ENCODE peak calls at places on chromosome 16, in ten cellular contexts. T, Q, Z, B, C, J, K, O, A and P are unnamed samples.

GRCh38 chr16:49643429-49644142 is 212.3 kb downstream of the ZNF423 start:
- DNase-seq in O (no peak), K (no peak), A (no peak), B (no peak), C (peak), J (no peak), Q (peak), T (no peak), Z (no peak), P (no peak)

GRCh38 chr16:86809458-86809955 is 231.2 kb downstream of the FOXL1 start:
- DNase-seq in Q (peak), A (peak), Z (no peak), O (no peak), T (no peak), B (no peak), C (peak), K (no peak), J (peak), P (no peak)

GRCh38 chr16:87092958-87093357 is 224.2 kb downstream of the C16orf95 start:
- DNase-seq in K (no peak), J (no peak), Z (no peak), Q (no peak), O (no peak), A (no peak), T (no peak), C (no peak), B (no peak), P (no peak)

GRCh38 chr16:4327782-4328579 is 12.1 kb downstream of the GLIS2 start:
- DNase-seq in J (peak), A (no peak), K (peak), Q (peak), O (no peak), Z (peak), T (peak), B (no peak), C (no peak), P (no peak)

GRCh38 chr16:72848759-72849664 is 198.9 kb downstream of the ZFHX3 start:
- DNase-seq in Q (peak), O (peak), Z (no peak), C (peak), A (peak), T (peak), J (peak), B (no peak), K (peak), P (no peak)

GRCh38 chr16:72847187-72848044 is 200.5 kb downstream of the ZFHX3 start:
- DNase-seq in Q (peak), B (no peak), K (no peak), T (peak), C (no peak), A (no peak), Z (no peak), J (peak), O (no peak), P (no peak)

GRCh38 chr16:84899414-84899813 is 79.6 kb downstream of the CRISPLD2 start:
- DNase-seq in Q (no peak), B (no peak), T (no peak), A (no peak), K (no peak), J (peak), Z (no peak), O (no peak), C (no peak), P (no peak)

GRCh38 chr16:71585318-71585703 is 8.4 kb upstream of the TAT start:
- DNase-seq in J (no peak), C (no peak), T (no peak), B (no peak), Z (no peak), A (no peak), Q (no peak), O (no peak), K (no peak), P (no peak)

GRCh38 chr16:23079683-23080221 is 69.5 kb downstream of the USP31 start:
- DNase-seq in Q (no peak), Z (no peak), C (no peak), O (no peak), A (no peak), T (peak), B (no peak), J (peak), K (no peak), P (no peak)

GRCh38 chr16:54145881-54146280 is 140.7 kb downstream of the IRX3 start:
- DNase-seq in C (no peak), A (no peak), O (no peak), T (no peak), B (no peak), K (no peak), Q (no peak), J (no peak), Z (no peak), P (no peak)

GRCh38 chr16:26993511-26993910 is 73.2 kb upstream of the C16orf82 start:
- DNase-seq in Q (peak), B (no peak), C (no peak), O (no peak), J (no peak), T (no peak), A (no peak), K (no peak), Z (no peak), P (no peak)

GRCh38 chr16:55184052-55184451 is 140.0 kb upstream of the IRX6 start:
- DNase-seq in J (no peak), B (no peak), C (no peak), Z (no peak), A (no peak), K (no peak), O (no peak), T (no peak), Q (no peak), P (no peak)

GRCh38 chr16:24609740-24610420 is 70.5 kb downstream of the RBBP6 start:
- DNase-seq in A (no peak), O (peak), T (peak), C (no peak), J (peak), Z (no peak), B (no peak), Q (peak), K (peak), P (no peak)

GRCh38 chr16:3961449-3961849 is 80.9 kb upstream of the CREBBP start:
- DNase-seq in T (no peak), Q (peak), B (no peak), O (no peak), J (no peak), K (no peak), C (no peak), Z (no peak), A (no peak), P (no peak)

GRCh38 chr16:50183316-50183715 is 30.2 kb downstream of the TENT4B start:
- DNase-seq in Z (no peak), K (no peak), O (no peak), Q (peak), B (no peak), J (no peak), T (no peak), A (no peak), C (peak), P (no peak)

GRCh38 chr16:77193377-77193776 is 2.4 kb downstream of the MON1B start:
- DNase-seq in A (no peak), Q (no peak), C (no peak), O (no peak), B (no peak), T (no peak), K (no peak), J (no peak), Z (no peak), P (no peak)

GRCh38 chr16:23974223-23974622 is 138.4 kb downstream of the PRKCB start:
- DNase-seq in Q (no peak), K (no peak), O (no peak), C (no peak), A (no peak), T (no peak), B (no peak), J (no peak), Z (no peak), P (no peak)

GRCh38 chr16:28309811-28310311 is 17.5 kb downstream of the SBK1 start:
- DNase-seq in A (no peak), Z (peak), K (no peak), C (no peak), T (peak), B (peak), O (no peak), J (no peak), Q (no peak), P (peak)

GRCh38 chr16:53052519-53053501 is at the start of gene CHD9NB:
- DNase-seq in Q (peak), O (peak), A (peak), K (no peak), Z (no peak), B (no peak), C (peak), J (peak), T (peak), P (no peak)

GRCh38 chr16:19717781-19718623 is at the start of the genes IQCK and KNOP1:
- DNase-seq in Z (peak), K (peak), J (peak), Q (peak), O (peak), B (peak), C (peak), T (peak), A (peak), P (peak)

GRCh38 chr16:11218324-11218962 is 37.6 kb downstream of the SOCS1 start:
- DNase-seq in C (no peak), A (no peak), T (no peak), Z (no peak), B (no peak), J (no peak), K (no peak), Q (peak), O (no peak), P (no peak)

GRCh38 chr16:10182186-10182683 is at the start of gene GRIN2A:
- DNase-seq in C (no peak), K (no peak), B (no peak), J (no peak), Q (no peak), Z (no peak), O (no peak), T (no peak), A (no peak), P (no peak)

GRCh38 chr16:15690296-15690695 is 40.3 kb downstream of the NDE1 start:
- DNase-seq in B (no peak), J (no peak), A (no peak), T (no peak), K (no peak), Q (peak), C (no peak), O (peak), Z (no peak), P (no peak)

GRCh38 chr16:70662991-70663523 is 16.7 kb downstream of the IL34 start:
- DNase-seq in Z (no peak), A (no peak), B (no peak), J (no peak), Q (no peak), C (no peak), K (no peak), T (no peak), O (no peak), P (no peak)

GRCh38 chr16:11857161-11857560 is 5.8 kb upstream of the RSL1D1 start:
- DNase-seq in Z (no peak), A (no peak), O (no peak), T (no peak), C (no peak), K (no peak), J (no peak), B (no peak), Q (peak), P (no peak)

GRCh38 chr16:82704369-82704768 is 77.6 kb downstream of the CDH13 start:
- DNase-seq in A (no peak), O (no peak), K (no peak), J (no peak), C (no peak), T (no peak), B (no peak), Q (no peak), Z (no peak), P (no peak)

GRCh38 chr16:78388920-78389564 is 289.6 kb downstream of the WWOX start:
- DNase-seq in Z (no peak), J (no peak), A (no peak), T (no peak), K (no peak), B (no peak), C (no peak), Q (no peak), O (no peak), P (no peak)

GRCh38 chr16:31088459-31089183 is at the start of gene PRSS53:
- DNase-seq in C (no peak), T (no peak), O (no peak), K (no peak), J (no peak), B (no peak), Q (no peak), Z (no peak), A (no peak), P (no peak)

GRCh38 chr16:81514568-81515258 is 70.1 kb downstream of the CMIP start:
- DNase-seq in Z (no peak), K (peak), J (no peak), O (no peak), B (no peak), C (no peak), T (no peak), Q (no peak), A (no peak), P (no peak)

GRCh38 chr16:49127103-49127502 is 154.5 kb downstream of the CBLN1 start:
- DNase-seq in T (no peak), J (peak), A (no peak), O (no peak), Z (no peak), K (no peak), Q (no peak), C (no peak), B (no peak), P (no peak)